ENCODE peak calls at places on chromosome 6, in four cellular contexts. M, Y, D and O are unnamed samples. For H3K4me1, the result is how much of the 10 kb centered on the place peaks cover.

GRCh38 chr6:45626087-45626891 is 248.6 kb upstream of the SUPT3H start:
- DNase-seq in M (no peak), Y (peak), D (peak), O (no peak)

GRCh38 chr6:51663525-51663924 is 423.9 kb downstream of the PKHD1 start:
- DNase-seq in D (no peak), M (no peak), Y (no peak), O (no peak)

GRCh38 chr6:159979136-159979874 is 10.4 kb downstream of the IGF2R start:
- DNase-seq in D (peak), Y (peak), M (peak), O (no peak)

GRCh38 chr6:95545691-95546090 is 31.6 kb upstream of the MANEA start:
- DNase-seq in Y (no peak), D (no peak), M (peak), O (no peak)

GRCh38 chr6:158655569-158656450 is 6.0 kb downstream of the SYTL3 start:
- DNase-seq in Y (no peak), D (no peak), M (no peak), O (no peak)

GRCh38 chr6:34352305-34352937 is 40.0 kb downstream of the NUDT3 start:
- DNase-seq in M (peak), D (peak), Y (no peak), O (no peak)

GRCh38 chr6:25035451-25036435 is 100.0 kb upstream of the RIPOR2 start:
- DNase-seq in D (no peak), Y (no peak), M (no peak), O (no peak)

GRCh38 chr6:144173971-144174370 is 23.7 kb downstream of the STX11 start:
- DNase-seq in D (no peak), M (no peak), Y (no peak), O (no peak)

GRCh38 chr6:157823523-157824370 is 701 bp downstream of the SNX9 start:
- DNase-seq in Y (peak), D (peak), M (no peak), O (peak)

GRCh38 chr6:44925100-44925739 is 402.9 kb upstream of the RUNX2 start:
- DNase-seq in M (no peak), Y (no peak), D (no peak), O (peak)

GRCh38 chr6:133951881-133952814 is 876 bp upstream of the TBPL1 start:
- DNase-seq in D (peak), M (peak), Y (peak), O (peak)

GRCh38 chr6:44253307-44254101 is 3.8 kb downstream of the SLC35B2 start:
- DNase-seq in Y (peak), D (peak), M (peak), O (peak)

GRCh38 chr6:132712366-132712765 is 1.5 kb downstream of the VNN1 start:
- DNase-seq in Y (no peak), D (peak), M (no peak), O (no peak)

GRCh38 chr6:85449388-85449817 is 480 bp upstream of the NT5E start:
- DNase-seq in M (peak), Y (peak), D (no peak), O (no peak)

GRCh38 chr6:34248727-34249468 is at the start of gene SMIM29:
- DNase-seq in M (peak), D (peak), Y (peak), O (peak)

GRCh38 chr6:89411269-89412070 is 603 bp downstream of the RRAGD start:
- DNase-seq in D (no peak), Y (peak), M (peak), O (peak)

GRCh38 chr6:27312950-27313271 is 838 bp upstream of the POM121L2 start:
- DNase-seq in M (peak), Y (no peak), D (no peak), O (no peak)

GRCh38 chr6:143055213-143055612 is 5.5 kb upstream of the AIG1 start:
- DNase-seq in D (no peak), Y (no peak), M (no peak), O (no peak)

GRCh38 chr6:168217216-168217879 is 102.2 kb downstream of the DACT2 start:
- DNase-seq in D (no peak), M (no peak), Y (no peak), O (no peak)

GRCh38 chr6:106279179-106279578 is 46.4 kb downstream of the ATG5 start:
- DNase-seq in M (no peak), D (peak), Y (no peak), O (no peak)

GRCh38 chr6:11275598-11275997 is 43.1 kb upstream of the NEDD9 start:
- DNase-seq in D (no peak), M (no peak), Y (no peak), O (peak)

GRCh38 chr6:79138146-79138545 is 60.1 kb upstream of the PHIP start:
- DNase-seq in Y (no peak), D (no peak), M (no peak), O (no peak)

GRCh38 chr6:86969573-86969972 is 32.2 kb downstream of the HTR1E start:
- DNase-seq in Y (no peak), M (no peak), D (peak), O (no peak)

GRCh38 chr6:88952065-88952704 is 11.2 kb downstream of the RNGTT start:
- DNase-seq in D (no peak), M (no peak), Y (no peak), O (no peak)

GRCh38 chr6:151240036-151240685 is 394 bp downstream of the AKAP12 start:
- DNase-seq in Y (peak), D (peak), M (no peak), O (peak)

GRCh38 chr6:123616942-123617341 is 19.8 kb downstream of the TRDN start:
- DNase-seq in M (no peak), D (no peak), Y (no peak), O (no peak)

GRCh38 chr6:163120223-163120622 is 294.3 kb upstream of the QKI start:
- DNase-seq in M (no peak), D (peak), Y (no peak), O (no peak)
- TF ChIP-seq EZH2phosphoT487 in M (no peak), D (no peak), Y (no peak), O (no peak)

GRCh38 chr6:36983538-36983937 is 2.5 kb downstream of the MTCH1 start:
- DNase-seq in D (no peak), Y (no peak), M (no peak), O (no peak)
- H3K4me1 ChIP-seq in D (under half), Y (under half), M (under half), O (under half)

GRCh38 chr6:42068872-42069522 is 18.7 kb downstream of the TAF8 start:
- DNase-seq in M (no peak), D (no peak), Y (no peak), O (no peak)
- TF ChIP-seq CTCF in M (no peak), D (peak), Y (no peak), O (no peak)

DNA sequence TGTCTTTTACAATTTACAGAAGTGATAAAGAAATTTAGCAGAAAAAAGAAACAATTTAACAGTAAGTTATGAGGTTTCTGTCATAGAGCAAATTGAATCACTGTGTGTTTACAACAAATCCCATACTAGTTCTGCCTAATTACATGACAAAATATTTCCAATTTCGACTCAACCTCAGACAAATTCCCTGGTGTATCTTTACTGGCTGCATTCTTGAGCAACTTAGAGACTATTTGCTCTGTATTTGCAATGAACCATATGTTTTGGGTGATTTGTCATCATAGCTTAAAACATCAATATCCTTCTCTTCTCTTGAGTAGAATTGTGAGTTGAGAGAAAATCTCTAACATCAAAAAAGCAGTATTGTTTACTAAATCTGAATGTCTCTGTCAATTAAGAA is 128.7 kb downstream of the SIM1 start:
- DNase-seq in D (no peak), Y (no peak), M (no peak), O (no peak)
- TF ChIP-seq EZH2phosphoT487 in D (no peak), Y (no peak), M (no peak), O (no peak)

DNA sequence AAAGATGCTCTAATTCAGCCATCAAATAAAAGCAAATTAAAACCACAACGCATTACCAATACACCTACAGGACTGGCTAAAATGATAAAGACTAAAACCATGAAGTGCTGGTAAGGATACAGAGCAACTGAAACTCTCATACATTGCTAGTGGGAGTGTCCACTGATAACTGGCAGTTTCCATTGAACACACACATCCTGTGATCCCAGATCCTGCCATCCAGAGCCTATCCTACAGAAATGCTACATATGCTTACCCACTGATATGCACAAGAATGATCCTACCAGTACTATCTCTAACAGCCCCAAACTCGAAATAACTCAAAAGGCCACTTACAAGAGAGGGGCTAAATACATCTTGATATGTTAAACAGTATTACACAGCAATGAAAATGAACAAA is 81.0 kb downstream of the FYN start:
- DNase-seq in Y (no peak), D (no peak), M (no peak), O (no peak)
- H3K4me1 ChIP-seq in Y (under half), D (under half), M (under half), O (under half)

GRCh38 chr6:18680842-18681241 is 293.7 kb downstream of the RNF144B start:
- DNase-seq in D (peak), Y (no peak), M (no peak), O (no peak)

GRCh38 chr6:18684343-18684742 is 297.2 kb downstream of the RNF144B start:
- DNase-seq in D (no peak), M (no peak), Y (no peak), O (no peak)

DNA sequence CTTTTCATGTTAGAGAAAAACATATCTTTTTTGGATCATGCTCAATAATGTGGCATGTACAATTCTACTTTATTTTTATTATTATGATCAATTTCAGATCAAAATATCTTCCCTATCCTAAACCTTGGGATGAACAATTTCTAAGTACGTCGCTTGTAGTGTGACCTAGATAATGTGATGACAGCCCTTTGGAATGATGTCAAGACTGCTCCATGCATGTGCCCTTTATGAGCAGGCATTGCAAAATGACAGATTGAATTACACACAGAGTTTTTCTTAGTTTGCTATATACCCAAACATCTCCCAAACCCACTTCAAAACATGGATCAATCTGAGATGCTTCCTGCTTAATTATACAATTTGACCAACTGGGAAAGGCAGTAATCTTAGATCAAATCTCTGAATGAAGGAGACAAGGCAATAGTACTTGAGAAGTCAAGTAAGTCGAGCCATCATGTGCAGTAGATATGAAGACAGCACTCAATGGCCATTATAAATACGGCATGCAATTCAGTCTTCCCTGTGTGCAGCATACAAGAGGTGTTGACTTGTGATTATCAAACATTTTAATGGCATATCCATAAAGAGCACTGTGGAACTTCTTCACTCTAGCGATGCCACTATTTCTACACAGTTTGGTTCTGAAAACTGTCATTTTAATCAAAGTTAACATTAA is 294.8 kb downstream of the RNF144B start:
- DNase-seq in Y (no peak), D (no peak), M (no peak), O (no peak)
- TF ChIP-seq CTCF in Y (no peak), D (no peak), M (no peak), O (no peak)

DNA sequence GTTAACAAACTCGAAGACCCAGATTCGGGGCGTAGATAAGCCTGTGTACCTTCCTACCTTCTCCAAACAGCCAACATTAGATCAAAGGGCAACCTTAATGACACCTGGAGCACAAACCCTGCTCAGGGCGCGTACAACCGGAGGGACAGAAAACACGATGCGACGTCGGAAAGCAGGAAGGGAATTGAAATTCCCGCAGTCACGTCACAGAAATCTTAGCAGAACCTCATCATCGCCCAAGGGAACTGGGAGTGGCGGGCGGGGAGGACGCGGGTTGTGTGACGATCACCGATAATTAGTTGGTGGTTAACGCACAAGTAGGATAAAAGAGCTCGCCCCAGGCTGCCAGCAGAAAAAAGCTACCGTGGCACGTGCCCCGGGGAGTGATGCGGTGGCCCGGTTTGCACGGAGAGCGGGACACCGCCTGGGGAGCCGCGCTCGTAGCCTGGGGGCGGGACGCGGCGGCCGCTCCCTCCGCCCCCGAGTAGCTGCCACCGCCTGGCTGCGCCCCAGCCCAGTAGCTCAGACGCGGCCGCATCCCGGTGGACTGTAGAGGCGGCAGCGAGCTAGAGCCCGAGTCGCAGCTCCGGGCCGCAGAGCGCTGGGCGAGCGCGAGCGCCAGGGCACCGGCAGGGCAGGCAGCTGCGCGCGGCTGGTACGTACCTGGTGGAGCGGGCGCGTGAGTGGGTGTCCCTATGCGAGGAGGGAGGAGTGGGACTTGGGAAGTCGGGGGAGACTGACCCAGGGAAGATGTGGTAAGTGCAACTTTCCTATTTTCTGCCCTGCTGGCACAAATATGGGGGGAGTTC is at the start of gene PKIB:
- DNase-seq in Y (peak), M (peak), D (peak), O (peak)
- TF ChIP-seq EZH2phosphoT487 in Y (no peak), M (no peak), D (no peak), O (no peak)

GRCh38 chr6:50543666-50544065 is 169.7 kb upstream of the TFAP2D start:
- DNase-seq in D (no peak), Y (no peak), M (no peak), O (no peak)
- H3K4me1 ChIP-seq in D (under half), Y (under half), M (under half), O (under half)